ENCODE peak calls at places on chromosomes 12 and 14, in nine cellular contexts. One of them, this sample, is unnamed. For H4K20me1, the result is how much of the 10 kb centered on the place peaks cover.

GRCh38 chr12:25495336-25496097 is 57.6 kb downstream of the LMNTD1 start:
- DNase-seq in neural progenitor cell: no peak
- DNase-seq in GM23248: peak
- DNase-seq in HCT116: no peak
- DNase-seq in fibroblast of lung: peak
- DNase-seq in IMR-90: peak
- DNase-seq in K562: no peak
- DNase-seq in PC-3: peak
- DNase-seq in MM.1S: no peak
- DNase-seq in this sample: peak

GRCh38 chr12:24380122-24380521 is 430.7 kb upstream of the SOX5 start:
- DNase-seq in neural progenitor cell: peak
- DNase-seq in GM23248: no peak
- DNase-seq in HCT116: no peak
- DNase-seq in fibroblast of lung: peak
- DNase-seq in IMR-90: peak
- DNase-seq in K562: no peak
- DNase-seq in PC-3: no peak
- DNase-seq in MM.1S: no peak
- DNase-seq in this sample: no peak

GRCh38 chr12:70756791-70757190 is 119.6 kb upstream of the PTPRB start:
- DNase-seq in neural progenitor cell: no peak
- DNase-seq in GM23248: no peak
- DNase-seq in HCT116: no peak
- DNase-seq in fibroblast of lung: no peak
- DNase-seq in IMR-90: no peak
- DNase-seq in K562: peak
- DNase-seq in PC-3: peak
- DNase-seq in MM.1S: no peak
- DNase-seq in this sample: no peak

GRCh38 chr14:101862177-101862576 is 100.7 kb downstream of the PPP2R5C start:
- DNase-seq in neural progenitor cell: no peak
- DNase-seq in GM23248: peak
- DNase-seq in HCT116: no peak
- DNase-seq in fibroblast of lung: peak
- DNase-seq in IMR-90: peak
- DNase-seq in K562: no peak
- DNase-seq in PC-3: peak
- DNase-seq in MM.1S: no peak
- DNase-seq in this sample: no peak

GRCh38 chr14:68815288-68816182 is 22.7 kb upstream of the ZFP36L1 start:
- DNase-seq in neural progenitor cell: no peak
- DNase-seq in GM23248: peak
- DNase-seq in HCT116: no peak
- DNase-seq in fibroblast of lung: no peak
- DNase-seq in IMR-90: no peak
- DNase-seq in K562: no peak
- DNase-seq in PC-3: no peak
- DNase-seq in MM.1S: no peak
- DNase-seq in this sample: no peak

GRCh38 chr12:67046062-67046461 is 223.1 kb upstream of the CAND1 start:
- DNase-seq in neural progenitor cell: no peak
- DNase-seq in GM23248: no peak
- DNase-seq in HCT116: no peak
- DNase-seq in fibroblast of lung: no peak
- DNase-seq in IMR-90: no peak
- DNase-seq in K562: no peak
- DNase-seq in PC-3: no peak
- DNase-seq in MM.1S: no peak
- DNase-seq in this sample: no peak

GRCh38 chr12:12439636-12440035 is 82.8 kb downstream of the BORCS5 start:
- DNase-seq in neural progenitor cell: no peak
- DNase-seq in GM23248: peak
- DNase-seq in HCT116: no peak
- DNase-seq in fibroblast of lung: peak
- DNase-seq in IMR-90: peak
- DNase-seq in K562: no peak
- DNase-seq in PC-3: peak
- DNase-seq in MM.1S: no peak
- DNase-seq in this sample: peak

GRCh38 chr12:77315407-77315806 is 250.0 kb upstream of the E2F7 start:
- DNase-seq in neural progenitor cell: no peak
- DNase-seq in GM23248: no peak
- DNase-seq in HCT116: peak
- DNase-seq in fibroblast of lung: no peak
- DNase-seq in IMR-90: no peak
- DNase-seq in K562: no peak
- DNase-seq in PC-3: no peak
- DNase-seq in MM.1S: no peak
- DNase-seq in this sample: no peak

GRCh38 chr14:69460093-69460701 is 24.3 kb upstream of the PLEKHD1 start:
- DNase-seq in neural progenitor cell: peak
- DNase-seq in GM23248: peak
- DNase-seq in HCT116: peak
- DNase-seq in fibroblast of lung: peak
- DNase-seq in IMR-90: peak
- DNase-seq in K562: peak
- DNase-seq in PC-3: peak
- DNase-seq in MM.1S: peak
- DNase-seq in this sample: peak

GRCh38 chr12:121812320-121812871 is 8.6 kb downstream of the SETD1B start:
- DNase-seq in neural progenitor cell: peak
- DNase-seq in GM23248: peak
- DNase-seq in HCT116: no peak
- DNase-seq in fibroblast of lung: peak
- DNase-seq in IMR-90: peak
- DNase-seq in K562: peak
- DNase-seq in PC-3: peak
- DNase-seq in MM.1S: no peak
- DNase-seq in this sample: peak

GRCh38 chr12:14402697-14403096 is 37.2 kb downstream of the ATF7IP start:
- DNase-seq in neural progenitor cell: no peak
- DNase-seq in GM23248: no peak
- DNase-seq in HCT116: no peak
- DNase-seq in fibroblast of lung: no peak
- DNase-seq in IMR-90: no peak
- DNase-seq in K562: no peak
- DNase-seq in PC-3: no peak
- DNase-seq in MM.1S: no peak
- DNase-seq in this sample: no peak

DNA sequence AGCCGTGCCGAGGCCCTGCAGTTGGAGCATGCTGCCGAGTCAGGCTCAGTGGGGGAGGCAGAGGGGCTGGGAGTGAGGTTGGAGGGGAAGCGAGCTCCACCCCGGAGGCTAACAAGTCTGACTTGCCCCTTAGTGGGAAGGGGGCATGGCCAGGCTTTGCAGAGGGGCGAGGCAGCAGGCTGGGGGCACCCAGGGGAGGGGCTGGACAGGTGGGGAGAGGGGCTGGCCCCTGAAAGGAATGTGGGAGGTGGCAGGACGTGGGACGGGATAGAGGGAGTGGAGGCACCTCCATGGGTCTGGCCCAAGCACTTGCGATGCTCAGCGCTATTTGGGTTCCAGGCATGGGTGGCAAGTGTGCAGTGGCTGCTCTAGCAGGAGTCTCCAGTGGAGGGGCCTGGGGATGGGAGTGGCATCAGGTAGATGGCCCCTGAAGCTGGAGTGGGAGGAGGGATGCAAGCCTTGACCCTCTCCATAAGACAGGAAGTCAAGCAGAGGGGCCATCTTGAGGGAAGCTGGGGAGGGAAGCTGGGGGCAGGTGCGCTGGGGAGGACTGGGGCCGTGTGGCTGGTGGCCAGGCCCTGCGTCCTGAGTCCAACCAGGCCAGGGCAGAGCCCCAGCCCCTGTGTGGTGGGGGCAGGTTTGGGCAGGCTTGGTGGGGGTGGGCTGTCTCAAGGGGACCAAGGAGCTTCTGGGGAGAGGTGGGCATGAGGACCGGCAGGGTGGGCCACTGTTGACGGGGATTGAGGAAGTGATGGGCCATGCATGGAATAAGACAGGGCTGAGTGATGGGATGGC is 2.6 kb downstream of the TRMT61A start:
- DNase-seq in neural progenitor cell: no peak
- DNase-seq in GM23248: no peak
- DNase-seq in HCT116: no peak
- DNase-seq in fibroblast of lung: no peak
- DNase-seq in IMR-90: no peak
- DNase-seq in K562: no peak
- DNase-seq in PC-3: no peak
- DNase-seq in MM.1S: no peak
- DNase-seq in this sample: no peak
- H4K20me1 ChIP-seq in neural progenitor cell: under half
- H4K20me1 ChIP-seq in GM23248: under half
- H4K20me1 ChIP-seq in HCT116: under half
- H4K20me1 ChIP-seq in fibroblast of lung: under half
- H4K20me1 ChIP-seq in IMR-90: under half
- H4K20me1 ChIP-seq in K562: under half
- H4K20me1 ChIP-seq in PC-3: under half
- H4K20me1 ChIP-seq in MM.1S: under half
- H4K20me1 ChIP-seq in this sample: under half

GRCh38 chr12:11158885-11159444 is 12.0 kb upstream of the SMIM10L1 start:
- DNase-seq in neural progenitor cell: no peak
- DNase-seq in GM23248: no peak
- DNase-seq in HCT116: no peak
- DNase-seq in fibroblast of lung: no peak
- DNase-seq in IMR-90: no peak
- DNase-seq in K562: peak
- DNase-seq in PC-3: no peak
- DNase-seq in MM.1S: no peak
- DNase-seq in this sample: no peak

GRCh38 chr12:11166300-11166699 is 4.7 kb upstream of the SMIM10L1 start:
- DNase-seq in neural progenitor cell: no peak
- DNase-seq in GM23248: no peak
- DNase-seq in HCT116: no peak
- DNase-seq in fibroblast of lung: no peak
- DNase-seq in IMR-90: no peak
- DNase-seq in K562: no peak
- DNase-seq in PC-3: no peak
- DNase-seq in MM.1S: no peak
- DNase-seq in this sample: no peak

GRCh38 chr12:11162494-11162893 is 8.5 kb upstream of the SMIM10L1 start:
- DNase-seq in neural progenitor cell: no peak
- DNase-seq in GM23248: peak
- DNase-seq in HCT116: no peak
- DNase-seq in fibroblast of lung: no peak
- DNase-seq in IMR-90: no peak
- DNase-seq in K562: no peak
- DNase-seq in PC-3: peak
- DNase-seq in MM.1S: no peak
- DNase-seq in this sample: no peak

DNA sequence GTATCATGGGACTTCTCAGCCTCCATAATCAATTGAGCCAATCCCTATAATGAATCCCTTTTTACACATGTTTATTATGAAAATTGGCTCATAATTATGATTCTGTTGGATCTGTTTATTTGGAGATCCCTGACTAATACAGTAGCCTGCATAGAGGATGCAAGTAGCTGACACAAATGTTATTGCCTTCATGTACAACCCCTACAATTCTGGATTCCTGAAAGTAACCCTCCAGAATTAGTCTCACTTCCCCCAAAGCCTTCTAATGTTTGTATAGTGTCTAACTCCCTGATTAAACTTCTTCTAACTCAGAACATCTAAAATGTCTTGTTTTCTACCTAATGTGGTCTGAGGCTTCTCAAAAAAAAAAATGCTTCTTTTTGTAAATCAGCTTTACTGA is 6.6 kb upstream of the SMIM10L1 start:
- DNase-seq in neural progenitor cell: no peak
- DNase-seq in GM23248: no peak
- DNase-seq in HCT116: no peak
- DNase-seq in fibroblast of lung: no peak
- DNase-seq in IMR-90: peak
- DNase-seq in K562: no peak
- DNase-seq in PC-3: no peak
- DNase-seq in MM.1S: no peak
- DNase-seq in this sample: no peak
- H4K20me1 ChIP-seq in neural progenitor cell: half or more
- H4K20me1 ChIP-seq in GM23248: under half
- H4K20me1 ChIP-seq in HCT116: under half
- H4K20me1 ChIP-seq in fibroblast of lung: under half
- H4K20me1 ChIP-seq in IMR-90: under half
- H4K20me1 ChIP-seq in K562: under half
- H4K20me1 ChIP-seq in PC-3: under half
- H4K20me1 ChIP-seq in MM.1S: under half
- H4K20me1 ChIP-seq in this sample: under half

GRCh38 chr12:110316861-110317260 is 35.8 kb downstream of the ATP2A2 start:
- DNase-seq in neural progenitor cell: no peak
- DNase-seq in GM23248: peak
- DNase-seq in HCT116: no peak
- DNase-seq in fibroblast of lung: peak
- DNase-seq in IMR-90: peak
- DNase-seq in K562: no peak
- DNase-seq in PC-3: peak
- DNase-seq in MM.1S: no peak
- DNase-seq in this sample: no peak

GRCh38 chr12:110317921-110318320 is 36.9 kb downstream of the ATP2A2 start:
- DNase-seq in neural progenitor cell: no peak
- DNase-seq in GM23248: peak
- DNase-seq in HCT116: no peak
- DNase-seq in fibroblast of lung: no peak
- DNase-seq in IMR-90: peak
- DNase-seq in K562: no peak
- DNase-seq in PC-3: no peak
- DNase-seq in MM.1S: no peak
- DNase-seq in this sample: peak

GRCh38 chr12:110320548-110320947 is 39.5 kb downstream of the ATP2A2 start:
- DNase-seq in neural progenitor cell: no peak
- DNase-seq in GM23248: no peak
- DNase-seq in HCT116: no peak
- DNase-seq in fibroblast of lung: no peak
- DNase-seq in IMR-90: no peak
- DNase-seq in K562: no peak
- DNase-seq in PC-3: no peak
- DNase-seq in MM.1S: no peak
- DNase-seq in this sample: no peak
- H4K20me1 ChIP-seq in neural progenitor cell: under half
- H4K20me1 ChIP-seq in GM23248: under half
- H4K20me1 ChIP-seq in HCT116: half or more
- H4K20me1 ChIP-seq in fibroblast of lung: under half
- H4K20me1 ChIP-seq in IMR-90: half or more
- H4K20me1 ChIP-seq in K562: under half
- H4K20me1 ChIP-seq in PC-3: under half
- H4K20me1 ChIP-seq in MM.1S: under half
- H4K20me1 ChIP-seq in this sample: under half

DNA sequence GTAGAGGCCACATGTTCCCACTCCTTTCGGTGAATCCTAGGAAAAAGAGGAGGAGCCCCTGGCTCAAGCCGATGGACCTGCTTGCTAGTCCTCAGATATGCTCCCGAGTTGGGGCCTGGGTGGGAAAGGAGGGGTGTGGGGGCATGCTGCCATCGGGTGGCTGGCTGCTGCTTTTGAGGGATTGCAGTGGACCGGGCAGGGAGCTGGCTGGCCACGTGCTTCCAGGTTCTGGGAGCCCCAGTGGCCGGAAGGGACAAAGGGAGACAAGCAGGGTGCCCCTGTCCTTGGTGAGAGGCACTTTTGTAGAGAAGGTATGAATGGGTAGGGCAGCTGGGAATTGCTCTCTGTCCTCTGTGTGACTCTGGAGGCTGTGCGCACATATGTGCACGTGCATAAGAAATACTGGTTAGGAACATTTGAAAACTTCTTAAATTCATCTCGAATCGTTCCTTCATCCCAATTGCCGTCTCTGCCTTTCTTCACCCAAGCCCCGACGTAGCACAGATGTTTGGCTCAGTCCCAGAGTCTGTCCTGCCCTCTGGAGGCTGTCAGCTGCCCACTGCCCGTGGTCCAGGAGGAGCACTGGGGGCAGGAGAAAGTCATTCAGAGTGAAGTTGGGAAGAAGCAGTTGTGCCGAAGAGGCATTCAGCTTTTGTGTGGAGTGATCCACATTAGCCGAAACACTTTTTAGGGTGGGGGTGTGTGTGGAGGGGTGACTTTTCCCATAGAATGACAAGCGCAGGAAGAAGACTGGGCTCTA is 124.7 kb downstream of the TSPAN9 start:
- DNase-seq in neural progenitor cell: no peak
- DNase-seq in GM23248: no peak
- DNase-seq in HCT116: no peak
- DNase-seq in fibroblast of lung: no peak
- DNase-seq in IMR-90: no peak
- DNase-seq in K562: no peak
- DNase-seq in PC-3: no peak
- DNase-seq in MM.1S: no peak
- DNase-seq in this sample: no peak
- H4K20me1 ChIP-seq in neural progenitor cell: half or more
- H4K20me1 ChIP-seq in GM23248: under half
- H4K20me1 ChIP-seq in HCT116: under half
- H4K20me1 ChIP-seq in fibroblast of lung: under half
- H4K20me1 ChIP-seq in IMR-90: under half
- H4K20me1 ChIP-seq in K562: under half
- H4K20me1 ChIP-seq in PC-3: under half
- H4K20me1 ChIP-seq in MM.1S: under half
- H4K20me1 ChIP-seq in this sample: under half